ENCODE peak calls at places on chromosomes 3 and 15, in seven cellular contexts. J is H9, V is fibroblast of lung, W is GM10248, P is astrocyte of the cerebellum, M is coronary artery, Q is Caco-2. K is an unnamed sample.

GRCh38 chr3:183896184-183896583 is 11.5 kb upstream of the PARL start:
- DNase-seq in J (no peak), V (no peak), W (no peak), P (no peak), M (no peak), Q (no peak), K (no peak)

GRCh38 chr15:69723404-69724097 is 270.9 kb downstream of the RPLP1 start:
- DNase-seq in J (no peak), V (no peak), W (no peak), P (no peak), M (no peak), Q (no peak), K (no peak)

GRCh38 chr3:56790016-56790950 is 11.5 kb downstream of the ARHGEF3 start:
- DNase-seq in J (no peak), V (no peak), W (no peak), P (no peak), M (no peak), Q (no peak), K (peak; percentile 55)

GRCh38 chr3:36648241-36649034 is 115.9 kb downstream of the DCLK3 start:
- DNase-seq in J (no peak), V (peak; percentile 98), W (no peak), P (peak; percentile 95), M (no peak), Q (peak; percentile 37), K (no peak)

GRCh38 chr3:55505776-55506175 is 18.7 kb upstream of the WNT5A start:
- DNase-seq in J (no peak), V (no peak), W (no peak), P (no peak), M (no peak), Q (no peak), K (no peak)

GRCh38 chr3:13420817-13421755 is 964 bp upstream of the NUP210 start:
- DNase-seq in J (no peak), V (no peak), W (peak; percentile 72), P (no peak), M (no peak), Q (no peak), K (peak; percentile 94)

GRCh38 chr3:122572940-122573412 is 4.5 kb upstream of the PARP15 start:
- DNase-seq in J (peak; percentile 67), V (peak; percentile 23), W (peak; percentile 49), P (no peak), M (no peak), Q (peak; percentile 10), K (peak; percentile 58)

GRCh38 chr3:109702252-109702651 is 364.9 kb upstream of the DPPA4 start:
- DNase-seq in J (no peak), V (peak; percentile 96), W (no peak), P (peak; percentile 97), M (no peak), Q (no peak), K (peak; percentile 58)

GRCh38 chr3:119628390-119628789 is 30.7 kb downstream of the PLA1A start:
- DNase-seq in J (no peak), V (no peak), W (peak; percentile 47), P (no peak), M (no peak), Q (no peak), K (peak; percentile 64)

GRCh38 chr3:54660599-54661210 is 267.2 kb downstream of the LRTM1 start:
- DNase-seq in J (no peak), V (no peak), W (no peak), P (no peak), M (no peak), Q (no peak), K (no peak)

GRCh38 chr3:108477511-108478147 is 32.8 kb downstream of the MYH15 start:
- DNase-seq in J (peak; percentile 43), V (peak; percentile 64), W (peak; percentile 36), P (peak; percentile 60), M (no peak), Q (peak; percentile 57), K (peak; percentile 68)

GRCh38 chr3:124887177-124887995 is at the start of gene ITGB5:
- DNase-seq in J (peak; percentile 67), V (peak; percentile 79), W (peak; percentile 64), P (peak; percentile 43), M (peak; percentile 93), Q (peak; percentile 90), K (peak; percentile 57)

GRCh38 chr3:124885466-124886167 is 1.5 kb downstream of the ITGB5 start:
- DNase-seq in J (peak; percentile 51), V (peak; percentile 36), W (no peak), P (no peak), M (no peak), Q (peak; percentile 6), K (no peak)

GRCh38 chr3:124887996-124888298 is 782 bp upstream of the ITGB5 start:
- DNase-seq in J (no peak), V (no peak), W (no peak), P (no peak), M (no peak), Q (no peak), K (no peak)

GRCh38 chr3:124888482-124889441 is 1.6 kb upstream of the ITGB5 start:
- DNase-seq in J (peak; percentile 59), V (no peak), W (no peak), P (no peak), M (no peak), Q (no peak), K (no peak)

GRCh38 chr3:124886168-124887051 is 755 bp downstream of the ITGB5 start:
- DNase-seq in J (peak; percentile 75), V (peak; percentile 53), W (peak; percentile 59), P (no peak), M (peak; percentile 84), Q (peak; percentile 81), K (peak; percentile 49)
- TF ChIP-seq CTCF in J (no peak), V (no peak), W (no peak), P (no peak), M (no peak), Q (peak; percentile 5), K (no peak)

DNA sequence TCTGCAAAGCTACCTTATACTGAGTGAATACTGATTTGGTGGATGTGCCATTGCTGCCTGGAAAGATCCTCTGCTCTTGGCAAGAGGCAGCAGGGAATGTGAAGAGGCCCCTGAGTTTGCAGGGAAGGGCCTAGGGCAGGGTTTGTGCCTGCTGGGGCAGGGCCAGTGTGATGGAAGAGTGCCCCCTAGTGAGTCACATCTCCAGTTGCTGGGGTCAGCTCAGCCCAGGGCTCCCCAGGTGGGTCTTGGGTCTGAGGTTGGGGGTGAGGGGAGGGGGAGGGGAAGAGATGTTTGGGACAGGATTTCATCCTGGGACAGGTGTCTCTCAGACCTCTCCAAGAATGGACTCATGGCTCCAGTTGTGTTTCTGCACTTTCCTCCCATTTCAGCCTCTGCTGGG is 4.1 kb upstream of the AMOTL2 start:
- DNase-seq in J (peak; percentile 87), V (no peak), W (no peak), P (no peak), M (no peak), Q (peak; percentile 44), K (peak; percentile 40)
- TF ChIP-seq CTCF in J (peak; percentile 76), V (peak; percentile 58), W (peak; percentile 43), P (peak; percentile 28), M (no peak), Q (peak; percentile 49), K (peak; percentile 36)

DNA sequence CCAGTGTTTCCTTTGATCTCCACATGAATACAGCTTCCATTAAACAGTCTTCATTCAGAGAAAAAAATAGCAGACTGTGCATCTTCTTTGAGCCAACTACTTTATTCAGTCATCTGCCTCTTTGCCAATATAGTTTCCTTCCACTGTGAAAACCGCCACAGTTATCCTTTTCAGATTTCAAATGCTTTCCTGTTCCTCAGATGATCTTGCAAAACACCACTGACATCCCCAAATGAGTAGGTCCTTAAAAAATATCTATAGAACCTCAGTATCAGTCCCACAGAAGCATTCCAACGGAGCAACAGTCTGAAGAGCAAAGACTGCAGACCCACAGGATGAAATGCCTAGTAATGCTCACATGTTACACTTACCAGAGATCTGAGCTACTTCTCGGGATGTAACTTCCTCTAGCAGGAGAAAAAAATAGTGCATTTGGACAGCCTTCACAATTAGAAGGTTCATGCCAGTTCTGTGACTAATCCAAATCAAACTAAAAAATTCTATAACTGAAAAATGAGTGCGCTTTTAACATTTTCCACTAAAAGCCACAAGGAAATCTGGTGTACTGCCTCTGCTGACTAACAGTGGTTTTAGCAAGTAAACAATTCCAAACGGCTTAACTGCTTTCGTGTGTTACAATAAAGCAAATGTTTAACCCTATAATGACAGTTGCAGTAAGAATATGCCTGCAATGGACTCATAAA is at the start of gene ANKRD28:
- DNase-seq in J (no peak), V (peak; percentile 98), W (no peak), P (peak; percentile 96), M (no peak), Q (peak; percentile 4), K (peak; percentile 21)
- TF ChIP-seq CTCF in J (no peak), V (peak; percentile 44), W (no peak), P (peak; percentile 32), M (no peak), Q (no peak), K (no peak)

GRCh38 chr3:179829391-179829790 is 176.6 kb downstream of the USP13 start:
- DNase-seq in J (peak; percentile 38), V (no peak), W (no peak), P (no peak), M (no peak), Q (no peak), K (no peak)
- TF ChIP-seq CTCF in J (no peak), V (no peak), W (no peak), P (no peak), M (no peak), Q (no peak), K (no peak)

DNA sequence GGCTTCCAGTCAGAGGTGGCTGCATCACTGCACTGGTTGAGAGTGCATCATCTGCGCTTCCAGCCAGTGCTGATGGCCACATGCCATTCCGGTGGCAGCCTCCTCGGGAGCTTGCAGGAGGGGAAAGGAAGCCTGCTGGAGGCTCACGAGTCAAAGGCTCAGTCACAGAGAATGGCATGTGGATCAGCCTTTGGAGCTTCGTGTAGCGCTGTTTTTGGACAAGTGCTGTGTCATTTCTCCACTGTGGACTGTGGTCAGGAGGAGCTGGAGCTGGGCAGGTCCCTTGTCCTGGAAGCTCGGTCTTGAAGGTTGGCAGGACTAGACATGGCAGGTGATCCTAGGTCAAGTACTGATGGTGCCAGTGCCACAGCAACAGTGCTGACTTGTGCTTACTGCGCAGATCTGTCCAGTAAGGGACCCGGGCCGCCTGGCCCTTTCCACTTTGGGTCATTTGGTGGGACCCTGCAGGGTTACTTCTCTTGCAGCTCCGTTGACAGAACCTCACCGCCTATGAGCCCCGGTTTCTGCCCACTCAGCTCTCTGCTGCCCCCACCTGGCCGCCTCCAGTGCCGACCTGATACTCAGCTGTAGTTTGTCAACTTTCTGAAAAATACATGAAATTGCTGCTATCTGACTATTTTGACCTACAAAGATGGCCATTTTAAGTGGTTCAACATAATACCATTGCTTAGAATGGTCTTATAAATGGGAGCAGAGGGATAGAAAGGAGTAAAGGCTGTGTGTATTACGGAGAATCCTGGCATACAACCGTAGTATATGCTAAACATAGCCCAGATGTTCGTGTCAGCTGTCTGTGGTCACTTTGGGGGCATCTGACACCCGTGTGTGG is 27.6 kb upstream of the TRPM1 start:
- DNase-seq in J (peak; percentile 76), V (peak; percentile 29), W (peak; percentile 81), P (peak; percentile 37), M (no peak), Q (peak; percentile 86), K (peak; percentile 86)
- TF ChIP-seq CTCF in J (peak; percentile 94), V (peak; percentile 97), W (peak; percentile 88), P (peak; percentile 97), M (peak; percentile 71), Q (peak; percentile 98), K (peak; percentile 97)

GRCh38 chr3:52184690-52185089 is 13.3 kb upstream of the ALAS1 start:
- DNase-seq in J (no peak), V (no peak), W (no peak), P (no peak), M (no peak), Q (no peak), K (no peak)
- TF ChIP-seq CTCF in J (no peak), V (no peak), W (no peak), P (no peak), M (no peak), Q (no peak), K (no peak)

K was measured in activated CD8-positive, alpha-beta T cell treated with anti-CD3 and anti-CD28 coated beads for 36 hours.